ENCODE peak calls at places on chromosome 12, in seven cellular contexts. W is GM12865, P is bronchial epithelial cell, R is SK-N-SH, J is C1 segment of cervical spinal cord, Q is SK-N-DZ, Y is WERI-Rb-1. O is an unnamed sample.

GRCh38 chr12:14934511-14934910 is 3.8 kb downstream of the ERP27 start:
- DNase-seq in R (no peak), Q (no peak), W (no peak), P (no peak), J (no peak), Y (no peak), O (no peak)

GRCh38 chr12:65739606-65740005 is 84.7 kb upstream of the HMGA2 start:
- DNase-seq in R (no peak), W (no peak), Q (no peak), P (no peak), Y (no peak), J (no peak), O (no peak)

GRCh38 chr12:105231396-105231795 is 4.6 kb downstream of the APPL2 start:
- DNase-seq in Q (no peak), Y (no peak), J (no peak), P (no peak), R (no peak), W (no peak), O (no peak)

GRCh38 chr12:53466640-53467039 is 14.7 kb downstream of the PCBP2 start:
- DNase-seq in Y (no peak), W (no peak), Q (no peak), R (no peak), P (peak; percentile 88), J (no peak), O (no peak)

GRCh38 chr12:43973993-43974392 is 138.1 kb downstream of the TMEM117 start:
- DNase-seq in Y (no peak), W (no peak), Q (no peak), J (no peak), P (no peak), R (no peak), O (no peak)

GRCh38 chr12:12070674-12071661 is at the start of gene BCL2L14:
- DNase-seq in Q (no peak), W (peak; percentile 67), R (no peak), J (no peak), Y (no peak), P (peak; percentile 42), O (no peak)

GRCh38 chr12:63420206-63420644 is 248.1 kb downstream of the DPY19L2 start:
- DNase-seq in Y (peak; percentile 80), W (peak; percentile 75), R (peak; percentile 37), Q (peak; percentile 59), J (no peak), P (peak; percentile 27), O (peak; percentile 88)

GRCh38 chr12:78331764-78332163 is 501.1 kb downstream of the NAV3 start:
- DNase-seq in Q (no peak), W (no peak), R (no peak), P (no peak), Y (no peak), J (no peak), O (no peak)

GRCh38 chr12:113980537-113981337 is 14.6 kb upstream of the RBM19 start:
- DNase-seq in J (no peak), R (peak; percentile 57), Y (peak; percentile 35), W (peak; percentile 67), P (peak; percentile 49), Q (peak; percentile 71), O (peak; percentile 82)

O was measured in Karpas-422.